ENCODE peak calls at places on chromosomes 12 and 14, in six cellular contexts. R is IMR-90, W is stomach, E is ovary, Z is A549, F is Peyer's patch. Q is an unnamed sample. For H3K4me1, the result is how much of the 10 kb centered on the place peaks cover.

GRCh38 chr12:96770239-96770780 is 136.7 kb upstream of the NEDD1 start:
- DNase-seq in R (no peak), W (no peak), E (no peak), Z (no peak), F (no peak), Q (no peak)

GRCh38 chr12:74770552-74770951 is 232.9 kb downstream of the ATXN7L3B start:
- DNase-seq in R (no peak), W (no peak), E (no peak), Z (no peak), F (no peak), Q (no peak)

GRCh38 chr14:52977798-52978197 is 26.9 kb upstream of the FERMT2 start:
- DNase-seq in R (no peak), W (no peak), E (no peak), Z (no peak), F (no peak), Q (no peak)

GRCh38 chr14:81565441-81566290 is 32.0 kb upstream of the SEL1L start:
- DNase-seq in R (no peak), W (no peak), E (no peak), Z (peak), F (no peak), Q (peak)

GRCh38 chr12:51621155-51621922 is 30.3 kb downstream of the SCN8A start:
- DNase-seq in R (peak), W (no peak), E (no peak), Z (no peak), F (no peak), Q (no peak)

GRCh38 chr14:65208548-65208947 is 106.2 kb upstream of the MAX start:
- DNase-seq in R (no peak), W (no peak), E (no peak), Z (no peak), F (no peak), Q (no peak)

GRCh38 chr12:108190529-108190928 is 61.4 kb downstream of the WSCD2 start:
- DNase-seq in R (no peak), W (no peak), E (no peak), Z (no peak), F (no peak), Q (peak)

GRCh38 chr12:83473408-83474095 is 786.8 kb downstream of the TMTC2 start:
- DNase-seq in R (no peak), W (no peak), E (no peak), Z (no peak), F (no peak), Q (no peak)

GRCh38 chr12:92553389-92553788 is 149.4 kb upstream of the PLEKHG7 start:
- DNase-seq in R (no peak), W (peak), E (no peak), Z (no peak), F (no peak), Q (no peak)

GRCh38 chr14:99518441-99519346 is 37.5 kb downstream of the CCNK start:
- DNase-seq in R (peak), W (peak), E (peak), Z (peak), F (peak), Q (peak)

GRCh38 chr14:67668559-67668958 is 5.9 kb downstream of the VTI1B start:
- DNase-seq in R (no peak), W (no peak), E (no peak), Z (no peak), F (no peak), Q (no peak)

GRCh38 chr12:121795029-121795977 is 1.8 kb upstream of the RHOF start:
- DNase-seq in R (peak), W (peak), E (peak), Z (peak), F (peak), Q (peak)

GRCh38 chr14:56195219-56195618 is 77.0 kb downstream of the PELI2 start:
- DNase-seq in R (no peak), W (no peak), E (no peak), Z (no peak), F (no peak), Q (no peak)

GRCh38 chr12:32070370-32070769 is 36.3 kb upstream of the BICD1 start:
- DNase-seq in R (no peak), W (no peak), E (no peak), Z (no peak), F (no peak), Q (no peak)

GRCh38 chr12:31525496-31526157 is 65.3 kb downstream of the DENND5B start:
- DNase-seq in R (no peak), W (no peak), E (no peak), Z (no peak), F (no peak), Q (no peak)

GRCh38 chr14:73633115-73633514 is 11.7 kb upstream of the DNAL1 start:
- DNase-seq in R (no peak), W (no peak), E (no peak), Z (no peak), F (no peak), Q (no peak)

GRCh38 chr14:73637830-73638229 is 7.0 kb upstream of the DNAL1 start:
- DNase-seq in R (no peak), W (no peak), E (no peak), Z (no peak), F (no peak), Q (no peak)

GRCh38 chr14:73630009-73630780 is 14.6 kb upstream of the DNAL1 start:
- DNase-seq in R (no peak), W (no peak), E (no peak), Z (no peak), F (no peak), Q (no peak)

GRCh38 chr14:73634333-73634833 is 10.4 kb upstream of the DNAL1 start:
- DNase-seq in R (no peak), W (peak), E (no peak), Z (no peak), F (peak), Q (peak)

DNA sequence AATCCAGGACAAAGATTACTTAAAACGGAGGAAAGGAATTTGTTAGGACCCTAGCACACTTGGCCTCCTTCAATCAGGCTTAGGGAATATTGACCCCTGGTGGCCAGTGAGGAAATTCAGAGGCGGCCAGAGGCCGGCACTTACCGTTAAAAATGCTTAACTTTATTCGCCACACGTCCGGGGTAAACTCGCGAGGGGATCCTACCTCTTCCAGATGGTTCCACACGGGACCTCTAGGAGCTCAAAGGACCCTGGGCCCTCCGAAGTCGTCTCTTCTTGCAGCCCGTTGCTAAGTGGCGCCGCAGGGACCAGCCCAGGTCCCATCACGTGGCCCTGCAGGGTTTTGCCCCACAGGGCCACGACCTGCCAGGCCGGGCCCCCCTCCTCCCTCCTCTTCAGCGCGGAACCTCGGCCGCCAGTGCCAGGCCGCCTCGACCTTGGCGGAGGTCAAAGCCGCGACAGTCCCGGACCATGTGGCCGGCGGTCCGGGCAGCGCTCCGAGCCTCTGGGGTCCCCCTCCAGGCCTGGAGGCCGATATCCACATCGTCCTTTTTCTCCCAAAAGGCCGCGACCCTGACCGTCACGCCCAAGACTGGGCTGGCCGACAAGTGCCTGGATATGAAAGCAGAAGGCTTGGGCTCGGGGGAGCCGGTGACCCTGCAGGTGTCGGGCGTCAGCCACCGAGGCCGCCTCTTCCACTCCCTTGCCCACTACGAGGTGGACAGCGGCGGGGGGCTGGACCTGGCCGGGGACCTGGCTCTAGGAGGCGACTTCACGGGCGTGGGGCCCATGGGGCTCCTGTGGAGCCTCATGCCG is 11.1 kb upstream of the DNAL1 start:
- DNase-seq in R (peak), W (peak), E (peak), Z (peak), F (peak), Q (peak)
- H3K27ac ChIP-seq in R (no peak), W (peak), E (peak), Z (peak), F (no peak), Q (peak)

GRCh38 chr14:91282954-91283645 is 38.6 kb upstream of the GPR68 start:
- DNase-seq in R (no peak), W (no peak), E (no peak), Z (no peak), F (no peak), Q (no peak)
- TF ChIP-seq POLR2A in R (no peak), W (no peak), E (no peak), Z (no peak), F (no peak), Q (no peak)

GRCh38 chr14:49478784-49479183 is 107.4 kb downstream of the RPS29 start:
- DNase-seq in R (no peak), W (no peak), E (no peak), Z (no peak), F (no peak), Q (no peak)
- H3K4me1 ChIP-seq in R (under half), W (under half), E (under half), Z (under half), F (under half), Q (under half)

GRCh38 chr12:57516617-57517153 is 3.6 kb downstream of the DDIT3 start:
- DNase-seq in R (no peak), W (no peak), E (no peak), Z (no peak), F (no peak), Q (no peak)
- H3K27ac ChIP-seq in R (peak), W (peak), E (no peak), Z (peak), F (peak), Q (no peak)

GRCh38 chr12:103637429-103637828 is 50.4 kb downstream of the STAB2 start:
- DNase-seq in R (no peak), W (no peak), E (no peak), Z (no peak), F (no peak), Q (no peak)

GRCh38 chr12:103642240-103642864 is 55.3 kb downstream of the STAB2 start:
- DNase-seq in R (no peak), W (no peak), E (no peak), Z (no peak), F (no peak), Q (no peak)

GRCh38 chr12:103640831-103641230 is 53.8 kb downstream of the STAB2 start:
- DNase-seq in R (no peak), W (no peak), E (no peak), Z (no peak), F (no peak), Q (no peak)

GRCh38 chr12:103639983-103640382 is 52.9 kb downstream of the STAB2 start:
- DNase-seq in R (no peak), W (no peak), E (no peak), Z (no peak), F (no peak), Q (no peak)

GRCh38 chr12:103640410-103640809 is 53.3 kb downstream of the STAB2 start:
- DNase-seq in R (no peak), W (no peak), E (no peak), Z (no peak), F (no peak), Q (no peak)
- TF ChIP-seq POLR2A in R (no peak), W (no peak), E (no peak), Z (no peak), F (no peak), Q (no peak)

Q was measured in thyroid gland.